ENCODE peak calls at places on chromosomes 3 and 15, in six cellular contexts. One of them, this sample, is unnamed.

GRCh38 chr3:186359078-186359477 is 3.0 kb downstream of the DGKG start:
- DNase-seq in A549: no peak
- DNase-seq in GM12878: no peak
- DNase-seq in endothelial cell of umbilical vein: peak
- DNase-seq in HepG2: peak
- DNase-seq in K562: no peak
- DNase-seq in this sample: no peak

GRCh38 chr3:124993462-124993861 is 58.9 kb upstream of the MUC13 start:
- DNase-seq in endothelial cell of umbilical vein: no peak
- DNase-seq in K562: no peak
- DNase-seq in GM12878: no peak
- DNase-seq in A549: no peak
- DNase-seq in HepG2: no peak
- DNase-seq in this sample: no peak

GRCh38 chr3:27425896-27426565 is 56.8 kb upstream of the NEK10 start:
- DNase-seq in A549: no peak
- DNase-seq in endothelial cell of umbilical vein: no peak
- DNase-seq in HepG2: no peak
- DNase-seq in GM12878: no peak
- DNase-seq in K562: no peak
- DNase-seq in this sample: no peak

GRCh38 chr15:72117698-72118399 is at the start of gene MYO9A:
- DNase-seq in GM12878: peak
- DNase-seq in K562: peak
- DNase-seq in A549: peak
- DNase-seq in endothelial cell of umbilical vein: peak
- DNase-seq in HepG2: peak
- DNase-seq in this sample: peak

GRCh38 chr15:49421991-49422390 is 1.1 kb upstream of the FGF7 start:
- DNase-seq in GM12878: peak
- DNase-seq in HepG2: peak
- DNase-seq in K562: peak
- DNase-seq in A549: no peak
- DNase-seq in endothelial cell of umbilical vein: peak
- DNase-seq in this sample: peak

GRCh38 chr3:194931366-194931765 is 245.7 kb downstream of the FAM43A start:
- DNase-seq in endothelial cell of umbilical vein: no peak
- DNase-seq in HepG2: no peak
- DNase-seq in K562: no peak
- DNase-seq in A549: no peak
- DNase-seq in GM12878: no peak
- DNase-seq in this sample: no peak

GRCh38 chr15:95302206-95302605 is 1028.3 kb upstream of the NR2F2 start:
- DNase-seq in A549: no peak
- DNase-seq in K562: no peak
- DNase-seq in GM12878: no peak
- DNase-seq in endothelial cell of umbilical vein: peak
- DNase-seq in HepG2: no peak
- DNase-seq in this sample: peak

GRCh38 chr3:173699353-173699752 is 301.8 kb downstream of the NLGN1 start:
- DNase-seq in A549: no peak
- DNase-seq in HepG2: no peak
- DNase-seq in GM12878: no peak
- DNase-seq in endothelial cell of umbilical vein: peak
- DNase-seq in K562: no peak
- DNase-seq in this sample: no peak

GRCh38 chr3:174253221-174253620 is 605.9 kb upstream of the NAALADL2 start:
- DNase-seq in HepG2: no peak
- DNase-seq in GM12878: no peak
- DNase-seq in A549: no peak
- DNase-seq in endothelial cell of umbilical vein: no peak
- DNase-seq in K562: no peak
- DNase-seq in this sample: no peak

GRCh38 chr3:27633224-27633545 is 88.9 kb downstream of the EOMES start:
- DNase-seq in endothelial cell of umbilical vein: no peak
- DNase-seq in GM12878: no peak
- DNase-seq in K562: no peak
- DNase-seq in HepG2: peak
- DNase-seq in A549: peak
- DNase-seq in this sample: peak

GRCh38 chr15:81480645-81481053 is 106.6 kb upstream of the TMC3 start:
- DNase-seq in K562: peak
- DNase-seq in HepG2: peak
- DNase-seq in GM12878: peak
- DNase-seq in endothelial cell of umbilical vein: peak
- DNase-seq in A549: no peak
- DNase-seq in this sample: peak

GRCh38 chr3:36804295-36805055 is 40.1 kb upstream of the DCLK3 start:
- DNase-seq in A549: no peak
- DNase-seq in HepG2: no peak
- DNase-seq in K562: no peak
- DNase-seq in GM12878: no peak
- DNase-seq in endothelial cell of umbilical vein: no peak
- DNase-seq in this sample: no peak

GRCh38 chr3:108377384-108377783 is 81.0 kb downstream of the HHLA2 start:
- DNase-seq in HepG2: no peak
- DNase-seq in K562: no peak
- DNase-seq in A549: no peak
- DNase-seq in GM12878: no peak
- DNase-seq in endothelial cell of umbilical vein: no peak
- DNase-seq in this sample: no peak

GRCh38 chr3:108380128-108380795 is 83.9 kb downstream of the HHLA2 start:
- DNase-seq in HepG2: no peak
- DNase-seq in endothelial cell of umbilical vein: no peak
- DNase-seq in GM12878: no peak
- DNase-seq in K562: no peak
- DNase-seq in A549: no peak
- DNase-seq in this sample: no peak

GRCh38 chr3:108381531-108381930 is 85.2 kb downstream of the HHLA2 start:
- DNase-seq in K562: no peak
- DNase-seq in endothelial cell of umbilical vein: no peak
- DNase-seq in A549: no peak
- DNase-seq in GM12878: no peak
- DNase-seq in HepG2: no peak
- DNase-seq in this sample: no peak

GRCh38 chr3:108383306-108383705 is 87.0 kb downstream of the HHLA2 start:
- DNase-seq in HepG2: no peak
- DNase-seq in GM12878: no peak
- DNase-seq in K562: no peak
- DNase-seq in A549: no peak
- DNase-seq in endothelial cell of umbilical vein: no peak
- DNase-seq in this sample: no peak

GRCh38 chr3:108378153-108378951 is 82.0 kb downstream of the HHLA2 start:
- DNase-seq in HepG2: no peak
- DNase-seq in A549: no peak
- DNase-seq in endothelial cell of umbilical vein: no peak
- DNase-seq in GM12878: no peak
- DNase-seq in K562: no peak
- DNase-seq in this sample: no peak
- TF ChIP-seq MYC in HepG2: no peak
- TF ChIP-seq MYC in A549: no peak
- TF ChIP-seq MYC in endothelial cell of umbilical vein: no peak
- TF ChIP-seq MYC in GM12878: no peak
- TF ChIP-seq MYC in K562: no peak
- TF ChIP-seq MYC in this sample: no peak

DNA sequence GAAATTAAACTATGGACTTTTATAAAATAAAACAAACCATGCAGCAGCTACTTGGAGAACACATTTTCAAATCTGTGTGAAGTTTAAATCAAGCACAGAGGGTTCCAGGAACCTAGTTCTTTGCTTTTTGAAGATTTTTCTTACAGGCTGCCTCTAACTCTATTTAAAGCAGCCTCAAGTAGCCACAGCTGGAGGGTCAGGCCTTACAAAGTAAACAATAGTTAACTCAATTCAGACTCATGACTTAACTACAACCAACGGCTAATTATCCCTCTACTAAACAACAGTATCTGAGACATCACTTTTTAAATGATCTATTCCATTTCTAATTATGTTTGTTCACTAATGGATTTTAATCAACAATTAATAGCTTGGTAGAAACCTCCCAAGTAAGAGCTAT is 9.8 kb downstream of the LRIG1 start:
- DNase-seq in GM12878: no peak
- DNase-seq in K562: no peak
- DNase-seq in endothelial cell of umbilical vein: no peak
- DNase-seq in HepG2: no peak
- DNase-seq in A549: no peak
- DNase-seq in this sample: no peak
- TF ChIP-seq MYC in GM12878: no peak
- TF ChIP-seq MYC in K562: no peak
- TF ChIP-seq MYC in endothelial cell of umbilical vein: no peak
- TF ChIP-seq MYC in HepG2: no peak
- TF ChIP-seq MYC in A549: no peak
- TF ChIP-seq MYC in this sample: no peak

DNA sequence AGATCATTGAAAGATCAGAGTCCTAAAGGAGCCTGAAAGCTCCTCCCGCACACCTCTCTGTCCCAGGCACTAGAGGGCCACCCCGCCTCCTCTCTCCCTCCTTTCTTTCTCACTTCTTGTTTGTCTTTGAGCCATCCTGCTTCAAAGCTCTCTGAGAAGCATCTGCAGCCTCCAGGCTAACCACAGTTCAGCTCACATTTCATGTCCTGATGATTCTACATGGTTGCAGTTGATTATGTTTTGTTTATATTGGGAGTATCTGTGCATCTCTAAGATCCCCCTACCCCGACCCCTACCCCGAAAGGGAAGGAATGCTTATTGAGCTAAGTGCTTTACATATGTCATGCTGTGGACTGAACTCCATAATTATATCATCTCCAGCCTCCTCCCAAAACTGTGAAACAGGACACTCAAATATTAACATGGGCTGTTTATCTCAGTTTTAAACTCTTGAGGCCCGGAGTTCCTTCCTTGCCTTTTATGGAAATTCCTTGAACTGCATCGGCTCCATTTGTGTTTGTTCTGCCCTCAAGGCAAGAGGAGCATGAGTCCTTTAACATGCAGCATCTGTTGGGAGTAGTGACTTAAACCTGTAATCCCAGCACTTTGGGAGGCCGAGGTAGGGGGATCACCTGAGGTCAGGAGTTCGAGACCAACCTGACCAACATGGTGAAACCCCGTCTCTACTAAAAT is 30.9 kb downstream of the MGLL start:
- DNase-seq in K562: peak
- DNase-seq in endothelial cell of umbilical vein: no peak
- DNase-seq in HepG2: no peak
- DNase-seq in A549: no peak
- DNase-seq in GM12878: peak
- DNase-seq in this sample: peak
- TF ChIP-seq MYC in K562: no peak
- TF ChIP-seq MYC in endothelial cell of umbilical vein: no peak
- TF ChIP-seq MYC in HepG2: no peak
- TF ChIP-seq MYC in A549: no peak
- TF ChIP-seq MYC in GM12878: no peak
- TF ChIP-seq MYC in this sample: no peak

GRCh38 chr3:57130426-57131209 is 34.5 kb downstream of the IL17RD start:
- DNase-seq in A549: no peak
- DNase-seq in K562: no peak
- DNase-seq in HepG2: no peak
- DNase-seq in GM12878: no peak
- DNase-seq in endothelial cell of umbilical vein: no peak
- DNase-seq in this sample: no peak

GRCh38 chr3:57126244-57126643 is 38.9 kb downstream of the IL17RD start:
- DNase-seq in GM12878: no peak
- DNase-seq in endothelial cell of umbilical vein: no peak
- DNase-seq in HepG2: no peak
- DNase-seq in K562: no peak
- DNase-seq in A549: no peak
- DNase-seq in this sample: no peak

GRCh38 chr3:57127849-57128566 is 37.1 kb downstream of the IL17RD start:
- DNase-seq in K562: no peak
- DNase-seq in GM12878: no peak
- DNase-seq in A549: no peak
- DNase-seq in endothelial cell of umbilical vein: no peak
- DNase-seq in HepG2: no peak
- DNase-seq in this sample: no peak

GRCh38 chr3:57131210-57131588 is 34.0 kb downstream of the IL17RD start:
- DNase-seq in GM12878: no peak
- DNase-seq in HepG2: no peak
- DNase-seq in A549: no peak
- DNase-seq in endothelial cell of umbilical vein: no peak
- DNase-seq in K562: no peak
- DNase-seq in this sample: no peak

GRCh38 chr3:57128863-57129602 is 36.1 kb downstream of the IL17RD start:
- DNase-seq in endothelial cell of umbilical vein: no peak
- DNase-seq in HepG2: no peak
- DNase-seq in K562: no peak
- DNase-seq in GM12878: no peak
- DNase-seq in A549: no peak
- DNase-seq in this sample: no peak
- TF ChIP-seq MYC in endothelial cell of umbilical vein: no peak
- TF ChIP-seq MYC in HepG2: no peak
- TF ChIP-seq MYC in K562: no peak
- TF ChIP-seq MYC in GM12878: no peak
- TF ChIP-seq MYC in A549: no peak
- TF ChIP-seq MYC in this sample: no peak

GRCh38 chr3:16183601-16184270 is 9.3 kb downstream of the GALNT15 start:
- DNase-seq in endothelial cell of umbilical vein: no peak
- DNase-seq in K562: no peak
- DNase-seq in HepG2: no peak
- DNase-seq in A549: no peak
- DNase-seq in GM12878: no peak
- DNase-seq in this sample: no peak
- TF ChIP-seq MYC in endothelial cell of umbilical vein: no peak
- TF ChIP-seq MYC in K562: no peak
- TF ChIP-seq MYC in HepG2: no peak
- TF ChIP-seq MYC in A549: no peak
- TF ChIP-seq MYC in GM12878: no peak
- TF ChIP-seq MYC in this sample: no peak

GRCh38 chr3:185335799-185336198 is 27.1 kb upstream of the MAP3K13 start:
- DNase-seq in GM12878: no peak
- DNase-seq in HepG2: peak
- DNase-seq in K562: no peak
- DNase-seq in A549: peak
- DNase-seq in endothelial cell of umbilical vein: peak
- DNase-seq in this sample: no peak
- TF ChIP-seq MYC in GM12878: no peak
- TF ChIP-seq MYC in HepG2: no peak
- TF ChIP-seq MYC in K562: no peak
- TF ChIP-seq MYC in A549: no peak
- TF ChIP-seq MYC in endothelial cell of umbilical vein: no peak
- TF ChIP-seq MYC in this sample: no peak

GRCh38 chr3:158732856-158733200 is 571 bp upstream of the RARRES1 start:
- DNase-seq in K562: no peak
- DNase-seq in A549: no peak
- DNase-seq in endothelial cell of umbilical vein: no peak
- DNase-seq in GM12878: no peak
- DNase-seq in HepG2: no peak
- DNase-seq in this sample: no peak
- TF ChIP-seq MYC in K562: no peak
- TF ChIP-seq MYC in A549: no peak
- TF ChIP-seq MYC in endothelial cell of umbilical vein: no peak
- TF ChIP-seq MYC in GM12878: no peak
- TF ChIP-seq MYC in HepG2: no peak
- TF ChIP-seq MYC in this sample: no peak

GRCh38 chr15:52649686-52650085 is 29.5 kb downstream of the ATOSA start:
- DNase-seq in endothelial cell of umbilical vein: peak
- DNase-seq in K562: peak
- DNase-seq in HepG2: no peak
- DNase-seq in GM12878: no peak
- DNase-seq in A549: no peak
- DNase-seq in this sample: no peak
- TF ChIP-seq MYC in endothelial cell of umbilical vein: no peak
- TF ChIP-seq MYC in K562: no peak
- TF ChIP-seq MYC in HepG2: no peak
- TF ChIP-seq MYC in GM12878: no peak
- TF ChIP-seq MYC in A549: no peak
- TF ChIP-seq MYC in this sample: no peak

This sample was measured in NB4.